ENCODE peak calls at places on chromosome 11, in five cellular contexts. O, N, U, H and K are unnamed samples.

GRCh38 chr11:59012942-59013256 is 73.2 kb upstream of the GLYATL1B start:
- DNase-seq in O (no peak), N (no peak), U (no peak), H (no peak), K (no peak)

GRCh38 chr11:111604392-111605009 is 2.3 kb downstream of the SIK2 start:
- DNase-seq in O (peak), N (peak), U (no peak), H (no peak), K (no peak)

GRCh38 chr11:35391922-35392813 is 27.2 kb downstream of the SLC1A2 start:
- DNase-seq in O (peak), N (peak), U (peak), H (peak), K (peak)

GRCh38 chr11:15842345-15842744 is 514.0 kb downstream of the SOX6 start:
- DNase-seq in O (no peak), N (no peak), U (no peak), H (no peak), K (no peak)

GRCh38 chr11:103942646-103943045 is 93.8 kb upstream of the DDI1 start:
- DNase-seq in O (no peak), N (no peak), U (no peak), H (no peak), K (no peak)

GRCh38 chr11:984576-984975 is 51.9 kb downstream of the MUC6 start:
- DNase-seq in O (no peak), N (no peak), U (no peak), H (no peak), K (no peak)

GRCh38 chr11:121206810-121207209 is 85.8 kb upstream of the SC5D start:
- DNase-seq in O (no peak), N (no peak), U (no peak), H (no peak), K (no peak)

GRCh38 chr11:57315491-57315890 is 9.3 kb downstream of the TNKS1BP1 start:
- DNase-seq in O (peak), N (no peak), U (no peak), H (no peak), K (no peak)

GRCh38 chr11:68761801-68762200 is 10.5 kb upstream of the TESMIN start:
- DNase-seq in O (no peak), N (no peak), U (no peak), H (no peak), K (no peak)

GRCh38 chr11:129852125-129852740 is 36.6 kb downstream of the TMEM45B start:
- DNase-seq in O (peak), N (no peak), U (no peak), H (no peak), K (no peak)

GRCh38 chr11:45031912-45032519 is 81.3 kb upstream of the TP53I11 start:
- DNase-seq in O (no peak), N (no peak), U (no peak), H (no peak), K (no peak)

GRCh38 chr11:2774173-2775082 is 74.6 kb upstream of the KCNQ1OT1 start:
- DNase-seq in O (no peak), N (no peak), U (no peak), H (no peak), K (no peak)

GRCh38 chr11:97883086-97883485 is 1137.7 kb upstream of the CNTN5 start:
- DNase-seq in O (peak), N (no peak), U (no peak), H (no peak), K (no peak)

GRCh38 chr11:78256962-78257361 is 68.2 kb downstream of the USP35 start:
- DNase-seq in O (peak), N (no peak), U (no peak), H (peak), K (no peak)

GRCh38 chr11:862028-862703 is 19.5 kb downstream of the TSPAN4 start:
- DNase-seq in O (no peak), N (no peak), U (no peak), H (peak), K (no peak)

GRCh38 chr11:45902452-45903380 is 4.4 kb downstream of the FREY1 start:
- DNase-seq in O (no peak), N (no peak), U (no peak), H (no peak), K (no peak)

GRCh38 chr11:65988791-65989592 is 13.0 kb downstream of the EIF1AD start:
- DNase-seq in O (peak), N (peak), U (peak), H (peak), K (peak)

GRCh38 chr11:19628018-19628417 is 84.6 kb upstream of the NAV2 start:
- DNase-seq in O (peak), N (no peak), U (no peak), H (peak), K (no peak)

GRCh38 chr11:20754957-20755356 is 85.6 kb downstream of the NELL1 start:
- DNase-seq in O (no peak), N (peak), U (peak), H (no peak), K (no peak)

GRCh38 chr11:64598797-64599697 is 8.0 kb downstream of the SLC22A12 start:
- DNase-seq in O (no peak), N (no peak), U (no peak), H (no peak), K (no peak)

GRCh38 chr11:832529-833113 is at the start of gene CD151:
- DNase-seq in O (peak), N (peak), U (no peak), H (no peak), K (no peak)

GRCh38 chr11:113906038-113906437 is 1.4 kb downstream of the HTR3B start:
- DNase-seq in O (peak), N (peak), U (no peak), H (no peak), K (no peak)

GRCh38 chr11:78646564-78647185 is 72.0 kb upstream of the NARS2 start:
- DNase-seq in O (peak), N (peak), U (peak), H (no peak), K (no peak)

GRCh38 chr11:8056810-8057463 is 24.1 kb upstream of the TUB start:
- DNase-seq in O (peak), N (no peak), U (no peak), H (peak), K (no peak)

GRCh38 chr11:8218840-8219239 is 44.8 kb downstream of the LMO1 start:
- DNase-seq in O (no peak), N (no peak), U (no peak), H (no peak), K (no peak)

GRCh38 chr11:2480874-2481220 is 36.0 kb downstream of the KCNQ1 start:
- DNase-seq in O (no peak), N (no peak), U (no peak), H (no peak), K (no peak)

GRCh38 chr11:133570376-133570775 is 38.1 kb upstream of the OPCML start:
- DNase-seq in O (no peak), N (no peak), U (no peak), H (no peak), K (no peak)

GRCh38 chr11:877565-877964 is 33.0 kb downstream of the CHID1 start:
- DNase-seq in O (no peak), N (peak), U (no peak), H (no peak), K (no peak)